ENCODE peak calls at places on chromosomes 11 and 22, in five cellular contexts. One of them, this sample, is unnamed.
A peak's percentile ranks its signal among the peaks of the same experiment; 100 is the strongest.

GRCh38 chr22:44365832-44366231 is 53.1 kb upstream of the SHISAL1 start:
- DNase-seq in AG09309: no peak
- DNase-seq in CD8-positive, alpha-beta T cell: no peak
- DNase-seq in uterus: peak; percentile 3
- DNase-seq in A549: no peak
- DNase-seq in this sample: no peak

GRCh38 chr22:43313497-43314474 is 29.4 kb downstream of the SCUBE1 start:
- DNase-seq in AG09309: peak; percentile 32
- DNase-seq in CD8-positive, alpha-beta T cell: no peak
- DNase-seq in uterus: peak; percentile 85
- DNase-seq in A549: no peak
- DNase-seq in this sample: no peak

GRCh38 chr11:66421492-66422205 is 814 bp downstream of the NPAS4 start:
- DNase-seq in AG09309: peak; percentile 67
- DNase-seq in CD8-positive, alpha-beta T cell: peak; percentile 85
- DNase-seq in uterus: peak; percentile 95
- DNase-seq in A549: peak; percentile 83
- DNase-seq in this sample: peak; percentile 71

GRCh38 chr11:86980397-86980796 is 25.2 kb upstream of the FZD4 start:
- DNase-seq in AG09309: no peak
- DNase-seq in CD8-positive, alpha-beta T cell: no peak
- DNase-seq in uterus: no peak
- DNase-seq in A549: no peak
- DNase-seq in this sample: no peak

GRCh38 chr22:25564979-25565677 is 653 bp downstream of the GRK3 start:
- DNase-seq in AG09309: no peak
- DNase-seq in CD8-positive, alpha-beta T cell: no peak
- DNase-seq in uterus: peak; percentile 24
- DNase-seq in A549: peak; percentile 3
- DNase-seq in this sample: no peak

GRCh38 chr11:83573097-83573496 is 286.9 kb upstream of the CCDC90B start:
- DNase-seq in AG09309: peak; percentile 56
- DNase-seq in CD8-positive, alpha-beta T cell: no peak
- DNase-seq in uterus: no peak
- DNase-seq in A549: no peak
- DNase-seq in this sample: peak; percentile 57

GRCh38 chr22:28025333-28025732 is 106.3 kb upstream of the PITPNB start:
- DNase-seq in AG09309: no peak
- DNase-seq in CD8-positive, alpha-beta T cell: no peak
- DNase-seq in uterus: no peak
- DNase-seq in A549: no peak
- DNase-seq in this sample: no peak

GRCh38 chr11:97611345-97611744 is 1221.5 kb downstream of the JRKL start:
- DNase-seq in AG09309: no peak
- DNase-seq in CD8-positive, alpha-beta T cell: no peak
- DNase-seq in uterus: no peak
- DNase-seq in A549: no peak
- DNase-seq in this sample: no peak

GRCh38 chr11:33690290-33691050 is 10.2 kb downstream of the C11orf91 start:
- DNase-seq in AG09309: peak; percentile 96
- DNase-seq in CD8-positive, alpha-beta T cell: no peak
- DNase-seq in uterus: peak; percentile 76
- DNase-seq in A549: peak; percentile 82
- DNase-seq in this sample: peak; percentile 100

GRCh38 chr22:46810856-46811786 is 48.7 kb downstream of the TBC1D22A start:
- DNase-seq in AG09309: no peak
- DNase-seq in CD8-positive, alpha-beta T cell: no peak
- DNase-seq in uterus: no peak
- DNase-seq in A549: no peak
- DNase-seq in this sample: no peak

GRCh38 chr22:50705219-50705691 is 32.6 kb downstream of the SHANK3 start:
- DNase-seq in AG09309: no peak
- DNase-seq in CD8-positive, alpha-beta T cell: no peak
- DNase-seq in uterus: peak; percentile 39
- DNase-seq in A549: no peak
- DNase-seq in this sample: no peak

GRCh38 chr22:42747701-42748513 is 27.2 kb upstream of the A4GALT start:
- DNase-seq in AG09309: peak; percentile 46
- DNase-seq in CD8-positive, alpha-beta T cell: no peak
- DNase-seq in uterus: no peak
- DNase-seq in A549: no peak
- DNase-seq in this sample: peak; percentile 74

GRCh38 chr11:19890308-19890707 is 177.7 kb downstream of the NAV2 start:
- DNase-seq in AG09309: peak; percentile 74
- DNase-seq in CD8-positive, alpha-beta T cell: no peak
- DNase-seq in uterus: no peak
- DNase-seq in A549: no peak
- DNase-seq in this sample: peak; percentile 81

GRCh38 chr22:42425337-42425988 is 6.7 kb downstream of the NFAM1 start:
- DNase-seq in AG09309: no peak
- DNase-seq in CD8-positive, alpha-beta T cell: no peak
- DNase-seq in uterus: no peak
- DNase-seq in A549: no peak
- DNase-seq in this sample: no peak

GRCh38 chr22:47197735-47198500 is 435.5 kb downstream of the TBC1D22A start:
- DNase-seq in AG09309: no peak
- DNase-seq in CD8-positive, alpha-beta T cell: no peak
- DNase-seq in uterus: no peak
- DNase-seq in A549: no peak
- DNase-seq in this sample: no peak

GRCh38 chr22:50274311-50274710 is 4.1 kb upstream of the MAPK11 start:
- DNase-seq in AG09309: no peak
- DNase-seq in CD8-positive, alpha-beta T cell: no peak
- DNase-seq in uterus: peak; percentile 58
- DNase-seq in A549: peak; percentile 38
- DNase-seq in this sample: peak; percentile 57

GRCh38 chr11:38538866-38539651 is 1941.0 kb upstream of the RAG2 start:
- DNase-seq in AG09309: no peak
- DNase-seq in CD8-positive, alpha-beta T cell: no peak
- DNase-seq in uterus: no peak
- DNase-seq in A549: no peak
- DNase-seq in this sample: no peak

GRCh38 chr11:121610706-121611105 is 157.9 kb upstream of the SORL1-AS1 start:
- DNase-seq in AG09309: no peak
- DNase-seq in CD8-positive, alpha-beta T cell: no peak
- DNase-seq in uterus: no peak
- DNase-seq in A549: no peak
- DNase-seq in this sample: no peak

GRCh38 chr11:26283852-26284421 is 48.0 kb upstream of the ANO3 start:
- DNase-seq in AG09309: no peak
- DNase-seq in CD8-positive, alpha-beta T cell: no peak
- DNase-seq in uterus: no peak
- DNase-seq in A549: no peak
- DNase-seq in this sample: no peak
- TF ChIP-seq CTCF in AG09309: no peak
- TF ChIP-seq CTCF in CD8-positive, alpha-beta T cell: no peak
- TF ChIP-seq CTCF in uterus: no peak
- TF ChIP-seq CTCF in A549: no peak
- TF ChIP-seq CTCF in this sample: no peak

GRCh38 chr11:45083544-45084087 is 62.8 kb upstream of the PRDM11 start:
- DNase-seq in AG09309: no peak
- DNase-seq in CD8-positive, alpha-beta T cell: no peak
- DNase-seq in uterus: no peak
- DNase-seq in A549: peak; percentile 56
- DNase-seq in this sample: no peak
- TF ChIP-seq CTCF in AG09309: peak; percentile 43
- TF ChIP-seq CTCF in CD8-positive, alpha-beta T cell: no peak
- TF ChIP-seq CTCF in uterus: no peak
- TF ChIP-seq CTCF in A549: peak; percentile 44
- TF ChIP-seq CTCF in this sample: peak; percentile 60

GRCh38 chr11:64122411-64123101 is 43.4 kb downstream of the MACROD1 start:
- DNase-seq in AG09309: no peak
- DNase-seq in CD8-positive, alpha-beta T cell: no peak
- DNase-seq in uterus: no peak
- DNase-seq in A549: no peak
- DNase-seq in this sample: no peak

GRCh38 chr11:64123102-64123434 is 42.8 kb downstream of the MACROD1 start:
- DNase-seq in AG09309: no peak
- DNase-seq in CD8-positive, alpha-beta T cell: no peak
- DNase-seq in uterus: no peak
- DNase-seq in A549: no peak
- DNase-seq in this sample: no peak

GRCh38 chr11:64123679-64124078 is 42.2 kb downstream of the MACROD1 start:
- DNase-seq in AG09309: no peak
- DNase-seq in CD8-positive, alpha-beta T cell: no peak
- DNase-seq in uterus: no peak
- DNase-seq in A549: no peak
- DNase-seq in this sample: no peak

GRCh38 chr11:64125676-64126075 is 40.2 kb downstream of the MACROD1 start:
- DNase-seq in AG09309: no peak
- DNase-seq in CD8-positive, alpha-beta T cell: no peak
- DNase-seq in uterus: no peak
- DNase-seq in A549: no peak
- DNase-seq in this sample: no peak

DNA sequence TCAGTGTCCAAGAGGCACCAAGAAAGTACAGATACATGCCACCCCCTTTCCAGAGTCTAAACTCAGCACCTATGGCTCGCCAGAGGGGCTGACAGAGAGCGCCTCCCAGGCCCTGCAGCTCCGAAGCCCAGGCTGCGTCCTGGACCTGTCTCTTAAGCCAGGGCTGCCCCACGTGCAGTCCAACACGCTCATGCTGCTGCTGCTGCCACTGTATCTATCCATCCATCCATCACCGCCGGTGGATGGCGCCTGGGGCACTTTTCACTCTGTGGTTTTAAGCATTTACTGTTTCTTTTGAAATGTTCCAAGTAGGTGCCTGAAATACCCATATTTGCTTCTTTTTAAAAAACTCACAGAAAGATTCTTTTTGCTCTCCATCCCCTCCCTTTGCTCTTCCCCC is 41.8 kb downstream of the MACROD1 start:
- DNase-seq in AG09309: no peak
- DNase-seq in CD8-positive, alpha-beta T cell: no peak
- DNase-seq in uterus: no peak
- DNase-seq in A549: no peak
- DNase-seq in this sample: no peak
- TF ChIP-seq CTCF in AG09309: no peak
- TF ChIP-seq CTCF in CD8-positive, alpha-beta T cell: no peak
- TF ChIP-seq CTCF in uterus: no peak
- TF ChIP-seq CTCF in A549: no peak
- TF ChIP-seq CTCF in this sample: no peak

GRCh38 chr22:26835023-26835422 is 177.6 kb downstream of the MIAT start:
- DNase-seq in AG09309: no peak
- DNase-seq in CD8-positive, alpha-beta T cell: no peak
- DNase-seq in uterus: no peak
- DNase-seq in A549: no peak
- DNase-seq in this sample: no peak

GRCh38 chr22:26837784-26838520 is 180.6 kb downstream of the MIAT start:
- DNase-seq in AG09309: no peak
- DNase-seq in CD8-positive, alpha-beta T cell: no peak
- DNase-seq in uterus: no peak
- DNase-seq in A549: no peak
- DNase-seq in this sample: no peak

DNA sequence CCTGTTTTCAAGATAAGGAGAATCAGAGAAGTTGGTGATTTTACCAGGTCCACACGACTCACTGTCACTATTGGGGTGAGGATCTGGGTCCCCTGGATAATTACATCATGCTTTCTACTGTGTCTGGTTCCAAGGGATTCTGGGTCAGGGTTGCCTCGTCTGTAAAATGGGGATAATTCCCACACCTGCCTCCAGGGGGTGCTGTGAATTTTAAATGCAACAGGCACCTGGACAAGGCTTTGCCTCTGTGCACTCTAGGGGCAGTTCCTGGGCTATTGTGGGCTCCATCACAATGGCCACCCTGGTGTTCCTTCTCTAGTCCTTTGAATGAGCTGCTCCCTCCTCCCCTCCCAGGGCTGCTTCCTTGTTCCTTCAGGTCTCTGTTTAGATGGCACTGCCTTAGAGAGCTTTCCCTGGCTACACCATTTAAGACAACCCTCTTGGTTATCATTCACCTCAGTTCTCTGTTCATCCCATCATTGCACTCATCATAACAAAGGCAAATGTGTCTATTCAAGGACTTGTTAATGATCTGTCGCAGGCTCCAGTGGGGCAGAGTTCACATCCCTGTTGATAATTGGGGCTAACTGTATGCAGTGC is 178.6 kb downstream of the MIAT start:
- DNase-seq in AG09309: no peak
- DNase-seq in CD8-positive, alpha-beta T cell: no peak
- DNase-seq in uterus: peak; percentile 19
- DNase-seq in A549: peak; percentile 44
- DNase-seq in this sample: peak; percentile 43
- TF ChIP-seq CTCF in AG09309: peak; percentile 65
- TF ChIP-seq CTCF in CD8-positive, alpha-beta T cell: peak; percentile 55
- TF ChIP-seq CTCF in uterus: peak; percentile 42
- TF ChIP-seq CTCF in A549: peak; percentile 49
- TF ChIP-seq CTCF in this sample: peak; percentile 89

GRCh38 chr22:22670076-22670795 is 25.8 kb downstream of the GGTLC2 start:
- DNase-seq in AG09309: no peak
- DNase-seq in CD8-positive, alpha-beta T cell: no peak
- DNase-seq in uterus: no peak
- DNase-seq in A549: no peak
- DNase-seq in this sample: no peak

GRCh38 chr22:22667966-22668880 is 23.8 kb downstream of the GGTLC2 start:
- DNase-seq in AG09309: no peak
- DNase-seq in CD8-positive, alpha-beta T cell: no peak
- DNase-seq in uterus: no peak
- DNase-seq in A549: no peak
- DNase-seq in this sample: no peak

GRCh38 chr22:22669093-22669492 is 24.7 kb downstream of the GGTLC2 start:
- DNase-seq in AG09309: no peak
- DNase-seq in CD8-positive, alpha-beta T cell: no peak
- DNase-seq in uterus: no peak
- DNase-seq in A549: no peak
- DNase-seq in this sample: no peak

GRCh38 chr22:22663861-22664800 is 19.7 kb downstream of the GGTLC2 start:
- DNase-seq in AG09309: no peak
- DNase-seq in CD8-positive, alpha-beta T cell: no peak
- DNase-seq in uterus: no peak
- DNase-seq in A549: no peak
- DNase-seq in this sample: no peak

GRCh38 chr22:22666307-22667091 is 22.1 kb downstream of the GGTLC2 start:
- DNase-seq in AG09309: no peak
- DNase-seq in CD8-positive, alpha-beta T cell: no peak
- DNase-seq in uterus: no peak
- DNase-seq in A549: peak; percentile 8
- DNase-seq in this sample: peak; percentile 13
- TF ChIP-seq CTCF in AG09309: peak; percentile 25
- TF ChIP-seq CTCF in CD8-positive, alpha-beta T cell: no peak
- TF ChIP-seq CTCF in uterus: peak; percentile 20
- TF ChIP-seq CTCF in A549: peak; percentile 59
- TF ChIP-seq CTCF in this sample: peak; percentile 77